ENCODE peak calls at places on chromosomes 16 and 17, in eight cellular contexts. W is ovary, X is A549, A is mucosa of descending colon, Z is adrenal gland, O is epithelial cell of proximal tubule, Y is AG09309, R is endodermal cell. V is an unnamed sample.

GRCh38 chr17:77433385-77434135 is 292.8 kb downstream of the SEC14L1 start:
- DNase-seq in Z (no peak), A (no peak), X (no peak), Y (no peak), W (peak), R (no peak), O (no peak), V (peak)

GRCh38 chr16:3503513-3503912 is 2.7 kb downstream of the CLUAP1 start:
- DNase-seq in Z (no peak), A (no peak), O (no peak), R (no peak), X (no peak), Y (no peak), W (peak), V (peak)

GRCh38 chr16:2194852-2195315 is 1.5 kb downstream of the CASKIN1 start:
- DNase-seq in Z (no peak), O (no peak), Y (no peak), A (peak), X (peak), R (peak), W (no peak), V (no peak)

GRCh38 chr16:53707671-53708070 is 3.7 kb downstream of the FTO start:
- DNase-seq in Z (no peak), R (no peak), O (no peak), W (no peak), X (no peak), A (no peak), Y (no peak), V (no peak)

GRCh38 chr17:4358154-4358553 is 8.3 kb downstream of the UBE2G1 start:
- DNase-seq in Y (no peak), O (no peak), X (no peak), Z (no peak), R (peak), W (no peak), A (no peak), V (no peak)

GRCh38 chr17:73786286-73786743 is 142.1 kb upstream of the SDK2 start:
- DNase-seq in Z (no peak), A (peak), R (peak), Y (no peak), O (no peak), W (no peak), X (peak), V (no peak)

GRCh38 chr16:7345423-7345822 is 12.8 kb downstream of the RBFOX1 start:
- DNase-seq in O (no peak), R (no peak), A (no peak), X (no peak), W (no peak), Z (no peak), Y (no peak), V (no peak)

GRCh38 chr17:75731086-75731715 is 9.9 kb downstream of the ITGB4 start:
- DNase-seq in X (no peak), W (no peak), R (peak), A (no peak), Z (no peak), O (no peak), Y (no peak), V (peak)

GRCh38 chr16:24748242-24748641 is 18.8 kb downstream of the TNRC6A start:
- DNase-seq in Z (peak), W (no peak), O (peak), A (no peak), X (peak), Y (peak), R (no peak), V (no peak)

GRCh38 chr16:86030116-86030515 is 131.2 kb downstream of the IRF8 start:
- DNase-seq in Y (no peak), Z (no peak), W (peak), R (peak), A (no peak), O (no peak), X (no peak), V (no peak)

GRCh38 chr17:1197781-1198490 is 18.2 kb upstream of the ABR start:
- DNase-seq in W (peak), Z (peak), O (no peak), X (no peak), A (peak), R (no peak), Y (no peak), V (peak)

GRCh38 chr17:9487406-9487805 is 88.2 kb downstream of the STX8 start:
- DNase-seq in Z (no peak), Y (no peak), R (no peak), W (no peak), O (no peak), X (no peak), A (no peak), V (no peak)

GRCh38 chr16:89121691-89122321 is 28.2 kb downstream of the ACSF3 start:
- DNase-seq in W (no peak), A (peak), X (no peak), O (no peak), Z (no peak), R (no peak), Y (no peak), V (peak)

GRCh38 chr16:1763521-1764511 is 7.5 kb downstream of the NME3 start:
- DNase-seq in Z (no peak), Y (no peak), A (no peak), O (no peak), R (peak), X (no peak), W (peak), V (no peak)

GRCh38 chr17:6153416-6153815 is 83.2 kb downstream of the WSCD1 start:
- DNase-seq in O (no peak), R (no peak), Y (no peak), Z (no peak), A (no peak), X (no peak), W (no peak), V (no peak)

GRCh38 chr17:2087597-2088211 is 32.8 kb downstream of the HIC1 start:
- DNase-seq in A (no peak), Y (no peak), R (no peak), W (no peak), O (no peak), X (no peak), Z (peak), V (peak)

GRCh38 chr17:66712453-66712852 is 122.5 kb upstream of the CACNG5 start:
- DNase-seq in Y (no peak), W (no peak), R (peak), A (no peak), Z (no peak), O (no peak), X (no peak), V (no peak)

GRCh38 chr16:2968368-2968737 is 795 bp upstream of the PAQR4 start:
- DNase-seq in Z (no peak), O (no peak), X (no peak), A (no peak), Y (no peak), W (no peak), R (no peak), V (no peak)

GRCh38 chr17:33716937-33717336 is 423.8 kb upstream of the ASIC2 start:
- DNase-seq in O (no peak), Y (no peak), Z (no peak), X (no peak), W (no peak), A (no peak), R (no peak), V (no peak)

GRCh38 chr17:33709881-33710280 is 416.8 kb upstream of the ASIC2 start:
- DNase-seq in X (no peak), R (peak), O (no peak), W (no peak), Y (no peak), A (no peak), Z (no peak), V (no peak)

DNA sequence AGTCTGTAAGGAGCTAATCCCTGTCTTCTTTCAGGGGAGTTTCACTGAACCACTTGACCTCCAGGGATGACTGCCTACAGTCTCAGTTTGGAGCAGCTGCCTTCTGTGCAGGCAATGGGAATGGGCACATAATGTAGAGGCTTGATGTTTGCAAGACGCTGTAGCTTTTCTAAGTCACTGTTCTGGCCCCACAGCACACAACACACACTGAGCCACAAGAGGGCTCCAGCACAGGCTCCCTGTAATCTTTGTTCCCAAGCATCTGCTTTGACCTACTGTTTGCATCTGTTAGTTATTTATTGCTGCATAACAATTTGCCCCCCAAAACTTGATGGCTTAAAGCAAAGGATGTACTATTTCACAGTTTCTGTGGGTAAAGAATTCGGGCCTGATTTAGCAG is 419.0 kb upstream of the ASIC2 start:
- DNase-seq in A (no peak), Z (no peak), Y (no peak), W (no peak), O (no peak), X (no peak), R (peak), V (no peak)
- TF ChIP-seq CTCF in A (no peak), Z (no peak), Y (no peak), W (no peak), O (peak), X (no peak), R (peak), V (no peak)

GRCh38 chr17:49898547-49899490 is 51.0 kb upstream of the TAC4 start:
- DNase-seq in O (no peak), W (no peak), X (peak), Z (peak), A (no peak), R (peak), Y (no peak), V (no peak)
- TF ChIP-seq CTCF in O (peak), W (no peak), X (peak), Z (no peak), A (no peak), R (peak), Y (peak), V (no peak)

GRCh38 chr16:87951550-87952538 is 610 bp downstream of the BANP start:
- DNase-seq in X (no peak), W (peak), O (peak), Z (peak), A (peak), R (peak), Y (no peak), V (peak)
- TF ChIP-seq CTCF in X (no peak), W (no peak), O (peak), Z (no peak), A (no peak), R (peak), Y (peak), V (no peak)

GRCh38 chr17:44960654-44961053 is 7.4 kb downstream of the C1QL1 start:
- DNase-seq in W (no peak), A (no peak), X (no peak), Y (no peak), O (no peak), Z (no peak), R (no peak), V (no peak)

GRCh38 chr17:44965491-44966234 is 2.4 kb downstream of the C1QL1 start:
- DNase-seq in Y (no peak), O (no peak), X (no peak), Z (no peak), R (no peak), A (no peak), W (no peak), V (no peak)

GRCh38 chr17:44966348-44967025 is 1.6 kb downstream of the C1QL1 start:
- DNase-seq in O (no peak), R (peak), Z (no peak), X (no peak), Y (no peak), W (no peak), A (no peak), V (no peak)

GRCh38 chr17:44959821-44960523 is 8.1 kb downstream of the C1QL1 start:
- DNase-seq in X (no peak), Y (no peak), W (peak), R (peak), A (no peak), O (no peak), Z (no peak), V (no peak)

DNA sequence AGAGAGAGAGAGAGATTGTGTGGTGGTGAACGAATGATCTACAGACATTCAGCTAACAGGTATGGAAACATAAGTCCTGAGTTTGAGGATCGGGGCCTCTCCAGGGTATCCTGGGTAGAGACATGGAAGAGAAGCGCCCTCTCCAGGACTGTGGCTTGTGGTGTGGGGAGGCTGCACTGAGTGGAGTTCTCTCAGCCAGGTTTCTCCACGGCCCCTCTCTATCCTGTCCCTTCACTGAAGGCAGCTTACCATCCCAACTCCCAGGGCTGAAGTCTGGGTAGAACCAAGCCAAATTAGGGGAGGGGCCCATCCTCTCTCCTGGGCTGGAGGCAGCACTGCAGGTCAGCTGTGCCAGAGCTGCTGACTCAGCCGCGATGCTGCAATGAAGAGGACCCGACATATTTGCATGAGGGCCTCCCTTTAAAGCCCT is 6.2 kb downstream of the C1QL1 start:
- DNase-seq in Y (no peak), W (no peak), O (no peak), A (no peak), X (no peak), R (peak), Z (no peak), V (no peak)
- TF ChIP-seq CTCF in Y (no peak), W (no peak), O (peak), A (no peak), X (peak), R (peak), Z (no peak), V (no peak)

V was measured in kidney.